ENCODE peak calls at places on chromosomes 7 and 10, in eight cellular contexts. F, J, D, A, M, Q, T and V are unnamed samples.
A peak's percentile ranks its signal among the peaks of the same experiment; 100 is the strongest.

GRCh38 chr10:23173549-23174074 is 18.5 kb upstream of the PTF1A start:
- DNase-seq in J (no peak), M (no peak), D (no peak), T (no peak), A (no peak), F (no peak), Q (no peak), V (peak; percentile 49)

GRCh38 chr10:116720241-116721047 is 21.9 kb downstream of the HSPA12A start:
- DNase-seq in M (no peak), F (no peak), T (no peak), J (no peak), A (peak; percentile 90), Q (no peak), D (no peak), V (no peak)

GRCh38 chr10:52908483-52908882 is 135.9 kb upstream of the MBL2 start:
- DNase-seq in D (no peak), J (no peak), Q (no peak), M (no peak), T (no peak), F (no peak), A (no peak), V (peak; percentile 79)

GRCh38 chr7:139121-139520 is 53.2 kb upstream of the FAM20C start:
- DNase-seq in Q (no peak), J (no peak), M (no peak), D (no peak), T (no peak), F (no peak), A (no peak), V (peak; percentile 54)

GRCh38 chr10:72009430-72010081 is 45.4 kb downstream of the CHST3 start:
- DNase-seq in D (peak; percentile 22), A (no peak), F (no peak), T (no peak), Q (no peak), J (peak; percentile 94), M (peak; percentile 85), V (peak; percentile 53)

GRCh38 chr7:55526329-55526728 is 46.0 kb downstream of the VOPP1 start:
- DNase-seq in J (no peak), T (no peak), A (no peak), F (no peak), Q (no peak), D (no peak), M (no peak), V (no peak)

GRCh38 chr7:7190142-7190541 is 7.8 kb downstream of the C1GALT1 start:
- DNase-seq in T (no peak), Q (no peak), F (no peak), A (no peak), D (no peak), J (peak; percentile 82), M (no peak), V (no peak)

GRCh38 chr7:94357076-94357475 is 37.6 kb upstream of the COL1A2 start:
- DNase-seq in F (no peak), M (no peak), T (no peak), J (no peak), A (no peak), Q (no peak), D (no peak), V (no peak)

GRCh38 chr7:2037805-2038635 is 194.7 kb downstream of the MAD1L1 start:
- DNase-seq in A (no peak), J (peak; percentile 65), Q (no peak), M (no peak), T (peak; percentile 74), D (no peak), F (no peak), V (no peak)

GRCh38 chr10:99983280-99983988 is 26.3 kb downstream of the DNMBP start:
- DNase-seq in A (no peak), F (no peak), T (peak; percentile 74), M (no peak), D (no peak), J (peak; percentile 91), Q (no peak), V (no peak)

GRCh38 chr7:118755067-118755625 is 530.6 kb downstream of the ANKRD7 start:
- DNase-seq in A (peak; percentile 37), Q (no peak), F (no peak), M (no peak), T (no peak), J (no peak), D (no peak), V (no peak)

GRCh38 chr10:86340991-86341260 is 25.7 kb downstream of the GRID1 start:
- DNase-seq in M (no peak), D (no peak), F (no peak), A (no peak), Q (no peak), J (no peak), T (no peak), V (no peak)

GRCh38 chr7:21041666-21042065 is 255.0 kb upstream of the SP8 start:
- DNase-seq in M (no peak), A (no peak), T (no peak), J (no peak), F (no peak), Q (no peak), D (no peak), V (peak; percentile 68)

GRCh38 chr10:11887381-11888227 is 64.4 kb downstream of the PROSER2 start:
- DNase-seq in F (no peak), D (no peak), Q (no peak), M (no peak), A (no peak), J (no peak), T (no peak), V (no peak)

GRCh38 chr10:17113346-17113745 is 16.3 kb downstream of the CUBN start:
- DNase-seq in M (no peak), Q (no peak), J (no peak), A (no peak), F (no peak), D (no peak), T (no peak), V (no peak)

GRCh38 chr7:155788616-155789000 is 23.7 kb downstream of the SHH start:
- DNase-seq in T (no peak), M (no peak), A (no peak), J (peak; percentile 28), F (no peak), D (no peak), Q (no peak), V (no peak)

GRCh38 chr7:463362-464176 is 56.1 kb downstream of the PDGFA start:
- DNase-seq in T (no peak), J (no peak), A (no peak), D (no peak), F (no peak), Q (no peak), M (no peak), V (no peak)

GRCh38 chr7:4209966-4210365 is 472.1 kb upstream of the FOXK1 start:
- DNase-seq in T (no peak), F (no peak), A (no peak), J (no peak), D (no peak), Q (no peak), M (no peak), V (no peak)

GRCh38 chr10:114703377-114704125 is 45.5 kb upstream of the ABLIM1 start:
- DNase-seq in Q (no peak), A (no peak), F (peak; percentile 36), J (no peak), T (peak; percentile 69), M (no peak), D (peak; percentile 40), V (peak; percentile 69)

GRCh38 chr10:122474145-122474739 is 12.9 kb downstream of the HTRA1 start:
- DNase-seq in F (no peak), M (no peak), T (no peak), J (no peak), Q (no peak), A (no peak), D (no peak), V (no peak)

GRCh38 chr10:116669832-116670644 is 49.3 kb downstream of the PNLIPRP2 start:
- DNase-seq in Q (no peak), M (no peak), F (no peak), T (no peak), J (no peak), D (peak; percentile 83), A (no peak), V (peak; percentile 92)